ENCODE peak calls at places on chromosomes 1 and 21, in ten cellular contexts. K is left lung; V is Caco-2; Q is BE2C; B is body of pancreas; E is Panc1; X is CD4-positive, alpha-beta T cell; T is fibroblast of mammary gland; H is type B pancreatic cell; M is esophagus muscularis mucosa. W is an unnamed sample.
A peak's percentile ranks its signal among the peaks of the same experiment; 100 is the strongest.

GRCh38 chr1:221031015-221031889 is 152.0 kb downstream of the HLX start:
- DNase-seq in Q (peak; percentile 34), M (no peak), B (no peak), K (no peak), H (no peak), T (no peak), E (no peak), X (no peak), V (no peak), W (no peak)

GRCh38 chr1:209109001-209109785 is 474.3 kb upstream of the CAMK1G start:
- DNase-seq in V (no peak), T (no peak), X (no peak), E (no peak), Q (no peak), M (no peak), H (no peak), B (no peak), K (no peak), W (no peak)

GRCh38 chr1:181557313-181557712 is 74.0 kb downstream of the CACNA1E start:
- DNase-seq in E (no peak), T (no peak), H (no peak), Q (no peak), M (no peak), K (no peak), V (no peak), B (no peak), X (no peak), W (no peak)

GRCh38 chr1:66505671-66506392 is 28.1 kb upstream of the SGIP1 start:
- DNase-seq in Q (no peak), M (no peak), T (peak; percentile 75), K (no peak), B (no peak), E (no peak), V (no peak), H (no peak), X (no peak), W (no peak)

GRCh38 chr1:246934777-246935176 is 3.0 kb upstream of the AHCTF1 start:
- DNase-seq in V (no peak), B (no peak), E (no peak), M (peak; percentile 21), K (no peak), H (no peak), Q (no peak), X (no peak), T (no peak), W (no peak)

GRCh38 chr1:169099561-169099960 is 6.9 kb upstream of the ATP1B1 start:
- DNase-seq in B (no peak), T (no peak), V (no peak), K (no peak), H (no peak), E (no peak), Q (no peak), M (peak; percentile 45), X (no peak), W (no peak)

GRCh38 chr1:244836135-244836521 is 670 bp downstream of the COX20 start:
- DNase-seq in Q (no peak), X (no peak), T (peak; percentile 47), K (no peak), B (no peak), H (no peak), M (no peak), V (no peak), E (peak; percentile 36), W (no peak)

GRCh38 chr21:43193651-43194302 is 25.0 kb downstream of the CRYAA start:
- DNase-seq in T (peak; percentile 88), V (peak; percentile 26), B (no peak), M (no peak), Q (peak; percentile 73), X (no peak), K (no peak), H (peak; percentile 63), E (no peak), W (no peak)

GRCh38 chr1:234123867-234124266 is 219.4 kb downstream of the SLC35F3 start:
- DNase-seq in B (no peak), X (no peak), T (no peak), M (peak; percentile 86), E (no peak), Q (no peak), K (no peak), H (no peak), V (no peak), W (no peak)

GRCh38 chr1:234125714-234126113 is 221.2 kb downstream of the SLC35F3 start:
- DNase-seq in E (no peak), T (no peak), Q (no peak), H (no peak), V (no peak), M (peak; percentile 50), B (no peak), K (no peak), X (no peak), W (no peak)

GRCh38 chr1:234120327-234120944 is 216.0 kb downstream of the SLC35F3 start:
- DNase-seq in T (no peak), E (no peak), M (peak; percentile 86), V (no peak), Q (no peak), B (no peak), K (no peak), H (no peak), X (no peak), W (no peak)

DNA sequence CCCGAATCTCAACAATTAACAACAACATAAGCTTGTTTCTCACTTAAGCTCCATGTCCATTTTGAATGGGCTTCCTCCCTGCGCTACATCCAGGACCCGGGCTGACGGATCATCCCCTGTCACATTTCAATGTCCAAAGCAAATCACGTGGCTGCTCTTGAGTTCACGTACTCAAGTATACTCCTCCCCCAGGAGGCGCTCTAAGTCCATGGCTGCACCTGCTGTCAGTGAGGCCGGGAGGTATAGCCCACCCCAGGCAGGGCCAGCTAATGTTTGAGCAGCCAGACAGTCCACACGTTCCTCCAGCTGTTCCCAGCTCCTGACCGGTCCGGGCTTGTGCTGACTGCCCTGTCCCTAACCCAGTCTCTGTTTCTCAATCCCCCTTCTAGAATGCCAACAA is 220.8 kb downstream of the SLC35F3 start:
- DNase-seq in T (no peak), E (no peak), X (peak; percentile 5), Q (peak; percentile 68), B (peak; percentile 37), V (peak; percentile 63), H (no peak), K (no peak), M (peak; percentile 74), W (no peak)
- TF ChIP-seq CTCF in T (no peak), E (peak; percentile 57), X (no peak), Q (peak; percentile 65), B (no peak), V (peak; percentile 43), H (peak; percentile 66), K (no peak), M (no peak), W (peak; percentile 61)

DNA sequence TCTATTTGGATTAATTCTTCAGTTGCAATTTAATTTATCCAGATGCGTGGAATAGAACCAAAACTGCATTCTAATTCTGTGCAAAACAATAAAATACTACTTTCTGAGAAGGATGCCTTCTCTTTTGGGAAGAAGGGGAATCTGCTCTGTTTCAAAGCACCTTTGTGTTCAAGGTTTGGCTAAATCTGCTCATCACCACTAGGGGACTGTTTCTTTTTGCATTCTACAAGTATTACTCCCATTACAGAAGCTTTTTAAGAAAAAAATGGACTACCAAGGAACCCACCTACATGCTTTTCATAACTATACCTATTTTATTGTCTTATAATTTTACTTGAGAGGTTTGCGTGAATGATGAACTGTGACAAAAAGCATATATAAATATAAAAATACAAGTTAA is 18.2 kb downstream of the MRPS6 start:
- DNase-seq in V (no peak), K (no peak), T (no peak), M (no peak), Q (no peak), E (no peak), X (no peak), H (no peak), B (no peak), W (no peak)
- TF ChIP-seq CTCF in V (no peak), K (no peak), T (peak; percentile 42), M (no peak), Q (peak; percentile 62), E (peak; percentile 34), X (peak; percentile 34), H (peak; percentile 71), B (no peak), W (peak; percentile 23)

GRCh38 chr21:35051287-35051818 is 2.3 kb upstream of the RUNX1 start:
- DNase-seq in X (peak; percentile 76), K (peak; percentile 95), B (peak; percentile 87), H (no peak), Q (peak; percentile 11), M (peak; percentile 92), T (peak; percentile 69), V (peak; percentile 66), E (no peak), W (peak; percentile 36)

GRCh38 chr21:35046880-35047229 is 2.2 kb downstream of the RUNX1 start:
- DNase-seq in H (no peak), Q (no peak), X (no peak), T (no peak), M (no peak), E (no peak), K (peak; percentile 64), V (no peak), B (no peak), W (no peak)

GRCh38 chr21:35048183-35048601 is 910 bp downstream of the RUNX1 start:
- DNase-seq in M (peak; percentile 77), V (no peak), Q (no peak), T (no peak), K (peak; percentile 84), H (no peak), B (peak; percentile 14), X (no peak), E (no peak), W (no peak)

GRCh38 chr21:35050348-35051286 is 1.5 kb upstream of the RUNX1 start:
- DNase-seq in V (no peak), B (no peak), M (peak; percentile 66), Q (no peak), E (no peak), T (peak; percentile 40), X (no peak), H (no peak), K (no peak), W (peak; percentile 14)

GRCh38 chr21:35048706-35049617 is at the start of gene RUNX1:
- DNase-seq in T (peak; percentile 70), Q (no peak), M (peak; percentile 91), V (no peak), H (no peak), E (no peak), X (peak; percentile 57), K (peak; percentile 72), B (peak; percentile 17), W (no peak)
- TF ChIP-seq CTCF in T (no peak), Q (no peak), M (no peak), V (no peak), H (no peak), E (no peak), X (no peak), K (no peak), B (no peak), W (no peak)

DNA sequence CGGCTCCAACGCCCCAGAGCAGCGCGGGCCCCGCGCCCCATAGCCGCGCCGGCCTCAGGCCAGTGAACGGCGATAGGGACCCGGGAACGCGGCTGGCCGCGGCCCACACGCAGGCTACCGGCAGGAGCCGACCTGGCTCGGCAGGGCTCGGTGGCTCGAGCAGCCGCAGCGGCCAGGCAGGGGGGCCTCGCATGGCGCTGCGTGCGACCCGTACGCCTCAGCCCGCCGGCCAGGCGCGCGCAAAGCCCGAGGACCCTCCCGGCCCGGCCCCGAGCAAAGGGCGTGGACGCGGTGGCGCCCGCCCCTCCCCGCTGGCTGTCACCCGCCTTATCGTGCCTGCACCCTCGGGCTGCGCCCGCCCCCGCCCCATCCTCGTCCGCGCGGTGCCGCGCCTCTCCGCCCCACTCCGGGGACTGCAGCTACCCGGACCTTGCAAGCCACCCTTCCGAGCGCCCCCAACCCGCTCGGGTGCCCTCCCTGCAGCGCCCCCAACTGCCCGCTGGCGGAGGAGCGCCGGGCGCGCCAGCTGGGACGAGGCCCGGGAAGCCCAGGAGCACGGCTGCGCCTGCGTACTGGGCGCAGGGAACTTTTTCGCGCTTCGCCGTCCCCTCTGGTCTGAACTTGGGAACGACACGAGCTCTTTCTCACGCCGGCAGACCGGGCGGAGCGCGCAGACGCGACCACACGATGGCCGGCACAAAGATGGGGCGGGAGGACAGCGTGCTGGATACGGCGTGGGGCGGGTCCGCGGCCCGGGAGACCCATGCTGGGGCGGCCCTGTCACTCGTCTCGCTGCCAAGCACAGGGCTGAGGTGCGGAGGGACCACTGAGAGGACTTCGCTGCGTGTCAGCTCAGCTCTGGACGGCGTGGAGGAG is at the start of gene ABCB10:
- DNase-seq in X (peak; percentile 71), E (peak; percentile 91), K (peak; percentile 97), V (peak; percentile 97), B (peak; percentile 98), H (peak; percentile 97), M (peak; percentile 97), Q (peak; percentile 98), T (peak; percentile 96), W (peak; percentile 94)
- TF ChIP-seq CTCF in X (peak; percentile 54), E (peak; percentile 96), K (peak; percentile 79), V (peak; percentile 77), B (peak; percentile 92), H (peak; percentile 82), M (peak; percentile 83), Q (peak; percentile 73), T (no peak), W (peak; percentile 81)

W was measured in LNCaP clone FGC.